ENCODE peak calls at places on chromosomes 1 and 21, in four cellular contexts. M, K, Q and V are unnamed samples.

GRCh38 chr1:96384611-96385010 is 337.0 kb upstream of the PTBP2 start:
- DNase-seq in K (no peak), M (no peak), Q (no peak), V (no peak)

GRCh38 chr1:20590313-20590777 is 1.4 kb downstream of the CDA start:
- DNase-seq in Q (peak; percentile 67), K (no peak), M (no peak), V (no peak)

GRCh38 chr1:198657550-198658064 is 18.8 kb downstream of the PTPRC start:
- DNase-seq in M (no peak), Q (peak; percentile 98), K (no peak), V (no peak)

GRCh38 chr1:21302747-21303715 is 12.8 kb upstream of the ECE1 start:
- DNase-seq in Q (peak; percentile 93), K (no peak), M (peak; percentile 65), V (no peak)

GRCh38 chr21:45945066-45945867 is 36.3 kb upstream of the COL6A1 start:
- DNase-seq in M (no peak), K (no peak), Q (no peak), V (no peak)

GRCh38 chr1:88451856-88452255 is 232.2 kb upstream of the PKN2 start:
- DNase-seq in M (no peak), Q (no peak), K (no peak), V (no peak)

GRCh38 chr1:99481391-99481996 is 164.4 kb upstream of the PALMD start:
- DNase-seq in K (peak; percentile 38), Q (peak; percentile 68), M (peak; percentile 53), V (peak; percentile 50)

GRCh38 chr1:117120774-117121588 is 568 bp downstream of the TRIM45 start:
- DNase-seq in Q (peak; percentile 57), K (no peak), M (no peak), V (no peak)

GRCh38 chr1:6936308-6936675 is 151.0 kb downstream of the CAMTA1 start:
- DNase-seq in K (no peak), M (no peak), Q (no peak), V (no peak)

GRCh38 chr1:6937048-6937447 is 151.8 kb downstream of the CAMTA1 start:
- DNase-seq in K (no peak), Q (no peak), M (no peak), V (no peak)

GRCh38 chr1:6930901-6931300 is 145.6 kb downstream of the CAMTA1 start:
- DNase-seq in K (no peak), M (no peak), Q (no peak), V (no peak)

GRCh38 chr1:6935379-6936307 is 150.4 kb downstream of the CAMTA1 start:
- DNase-seq in K (no peak), M (no peak), Q (no peak), V (no peak)
- H3K27me3 ChIP-seq in K (no peaks in the 10 kb centered on the region), M (no peaks in the 10 kb centered on the region), Q (peaks cover 37% of the 10 kb centered on the region), V (peaks cover 21% of the 10 kb centered on the region)

GRCh38 chr1:203645996-203646395 is 19.4 kb downstream of the ATP2B4 start:
- DNase-seq in K (no peak), Q (peak; percentile 66), M (no peak), V (no peak)
- H3K4me1 ChIP-seq in K (peaks cover 70% of the 10 kb centered on the region), Q (peaks cover 31% of the 10 kb centered on the region), M (peaks cover 11% of the 10 kb centered on the region), V (peaks cover 65% of the 10 kb centered on the region)

DNA sequence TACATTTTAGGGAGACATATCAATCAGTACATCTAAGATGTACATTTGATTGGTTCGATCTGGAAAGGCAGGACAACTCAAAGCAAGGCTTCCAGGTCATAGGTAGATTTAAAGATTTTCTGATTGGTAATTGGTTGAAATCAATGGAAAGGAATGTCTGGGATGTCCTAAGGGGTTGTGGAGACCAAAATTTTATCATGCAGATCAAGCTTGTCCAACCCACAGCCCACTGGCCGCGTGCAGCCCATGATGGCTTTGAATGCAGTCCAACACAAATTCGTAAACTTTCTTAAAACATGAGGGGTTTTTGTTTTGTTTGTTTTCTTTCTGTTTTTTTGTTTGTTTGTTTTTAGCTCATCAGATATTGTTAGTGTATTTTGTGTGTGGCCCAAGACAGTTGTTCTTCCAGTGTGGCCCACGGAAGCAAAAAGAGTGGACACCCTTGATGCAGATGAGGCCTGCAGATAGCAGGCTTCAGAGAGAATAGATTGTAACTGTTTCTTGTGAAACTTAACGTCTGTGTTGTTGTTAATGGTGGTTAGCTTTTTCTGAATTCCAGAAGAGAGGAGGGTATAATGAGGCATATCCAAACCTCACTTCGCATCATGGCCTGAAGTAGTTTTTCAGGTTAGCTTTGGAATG is 3.1 kb downstream of the IFNAR1 start:
- DNase-seq in Q (no peak), M (no peak), K (no peak), V (no peak)
- H3K4me3 ChIP-seq in Q (no peak overlapping the region), M (no peak overlapping the region), K (no peak overlapping the region), V (no peak overlapping the region)

DNA sequence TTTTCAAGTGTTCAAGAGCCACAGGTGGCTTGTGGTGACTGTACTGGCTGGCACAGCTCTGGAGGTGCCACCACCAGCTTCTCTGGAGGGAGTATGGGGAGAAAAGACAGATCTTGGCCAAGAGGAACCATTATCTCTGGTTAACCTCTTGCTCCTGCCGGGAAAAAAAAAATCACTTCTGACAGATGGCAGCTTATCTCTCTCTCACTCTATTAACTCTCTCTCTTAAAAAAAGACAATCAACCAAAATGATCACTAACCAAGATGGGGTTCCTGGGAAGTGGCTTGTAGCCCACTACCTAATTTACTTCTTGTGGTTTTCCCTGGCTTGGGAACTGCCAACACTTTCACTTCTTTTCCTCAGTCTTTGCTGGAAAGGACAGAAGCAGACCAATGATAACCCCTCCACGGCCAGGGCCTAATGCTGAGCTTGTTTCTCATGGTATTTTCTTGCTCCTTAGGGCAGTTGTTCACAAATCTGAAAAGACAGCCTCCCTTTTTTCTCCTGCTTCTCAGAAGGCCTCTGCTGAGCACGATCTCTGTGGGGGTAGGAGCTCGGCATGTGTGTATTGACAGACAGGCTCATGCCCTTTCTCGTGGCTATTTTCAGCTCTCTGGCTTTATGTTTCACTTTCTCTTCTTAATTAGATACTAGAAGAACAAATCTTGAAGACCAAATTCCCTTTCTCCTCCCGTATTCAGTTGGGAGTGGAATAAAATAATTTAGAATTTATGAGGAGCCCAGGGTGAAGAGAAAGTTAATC is 950 bp upstream of the RIIAD1 start:
- DNase-seq in K (no peak), M (no peak), Q (peak; percentile 22), V (no peak)
- H3K27me3 ChIP-seq in K (no peaks in the 10 kb centered on the region), M (no peaks in the 10 kb centered on the region), Q (peaks cover 61% of the 10 kb centered on the region), V (peaks cover 32% of the 10 kb centered on the region)

DNA sequence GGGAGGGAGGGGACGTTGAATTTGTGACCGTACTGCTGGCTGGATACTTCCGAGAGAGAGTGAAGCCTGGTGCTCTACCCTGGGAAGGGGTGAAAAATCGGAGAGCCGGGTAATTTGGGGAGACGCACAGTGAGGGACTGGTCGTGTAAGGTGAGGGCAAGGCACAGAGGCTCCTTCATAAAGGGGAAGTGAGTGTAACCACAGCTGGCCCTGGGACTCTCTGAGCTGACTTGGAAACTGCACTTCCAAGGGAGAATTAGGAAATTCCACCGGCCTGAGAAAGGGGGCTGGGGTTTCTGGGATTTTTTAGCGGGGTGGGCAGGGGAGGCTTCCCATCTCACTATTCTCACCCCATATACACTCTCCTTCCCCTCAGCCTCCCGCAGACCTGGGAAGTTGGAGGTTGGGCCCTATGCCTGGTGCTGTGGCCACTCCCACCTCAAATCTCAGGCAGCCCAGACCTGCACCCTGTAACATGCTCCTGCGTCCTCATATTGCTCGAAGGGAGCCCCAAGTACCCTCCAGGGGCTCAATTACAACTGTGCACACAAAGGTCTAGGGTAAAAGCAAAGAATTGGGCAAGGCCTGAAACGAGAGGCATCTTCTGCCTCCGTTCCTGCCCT is 88.2 kb upstream of the IPO9 start:
- DNase-seq in Q (no peak), M (no peak), K (no peak), V (no peak)
- H3K4me1 ChIP-seq in Q (peaks cover 47% of the 10 kb centered on the region), M (peaks cover 5% of the 10 kb centered on the region), K (peaks cover 93% of the 10 kb centered on the region), V (peaks cover 5% of the 10 kb centered on the region)

DNA sequence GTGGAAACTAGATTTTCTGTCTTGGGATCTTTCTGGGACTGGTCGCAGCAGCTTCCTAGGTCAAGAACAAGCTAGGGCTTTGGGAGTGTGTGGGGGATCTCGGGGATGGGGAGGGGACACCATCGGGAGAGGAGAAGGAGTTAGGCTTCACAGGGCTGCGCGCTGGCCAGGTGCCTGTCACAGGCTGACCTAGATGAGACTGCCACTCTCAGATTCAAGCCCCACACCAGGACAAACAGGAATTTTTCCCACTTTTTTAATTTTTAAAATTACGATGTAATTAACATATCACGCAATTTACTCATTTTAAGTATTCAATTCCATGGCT is 180.6 kb downstream of the CAMTA1 start:
- DNase-seq in Q (no peak), M (no peak), K (no peak), V (no peak)
- H3K4me3 ChIP-seq in Q (no peak overlapping the region), M (no peak overlapping the region), K (no peak overlapping the region), V (no peak overlapping the region)

GRCh38 chr21:34887729-34888568 is 161.2 kb downstream of the RUNX1 start:
- DNase-seq in K (peak; percentile 61), M (peak; percentile 79), Q (peak; percentile 99), V (peak; percentile 96)

GRCh38 chr21:34886554-34887385 is 162.3 kb downstream of the RUNX1 start:
- DNase-seq in K (no peak), M (peak; percentile 29), Q (no peak), V (no peak)

GRCh38 chr21:34884346-34884929 is 164.7 kb downstream of the RUNX1 start:
- DNase-seq in Q (no peak), K (no peak), M (no peak), V (peak; percentile 64)

GRCh38 chr21:34885125-34885524 is 164.0 kb downstream of the RUNX1 start:
- DNase-seq in Q (no peak), M (no peak), K (no peak), V (no peak)

GRCh38 chr21:34885636-34886553 is 163.2 kb downstream of the RUNX1 start:
- DNase-seq in M (no peak), K (no peak), Q (no peak), V (no peak)
- H3K27me3 ChIP-seq in M (peaks cover 6% of the 10 kb centered on the region), K (peaks cover 59% of the 10 kb centered on the region), Q (no peaks in the 10 kb centered on the region), V (no peaks in the 10 kb centered on the region)

DNA sequence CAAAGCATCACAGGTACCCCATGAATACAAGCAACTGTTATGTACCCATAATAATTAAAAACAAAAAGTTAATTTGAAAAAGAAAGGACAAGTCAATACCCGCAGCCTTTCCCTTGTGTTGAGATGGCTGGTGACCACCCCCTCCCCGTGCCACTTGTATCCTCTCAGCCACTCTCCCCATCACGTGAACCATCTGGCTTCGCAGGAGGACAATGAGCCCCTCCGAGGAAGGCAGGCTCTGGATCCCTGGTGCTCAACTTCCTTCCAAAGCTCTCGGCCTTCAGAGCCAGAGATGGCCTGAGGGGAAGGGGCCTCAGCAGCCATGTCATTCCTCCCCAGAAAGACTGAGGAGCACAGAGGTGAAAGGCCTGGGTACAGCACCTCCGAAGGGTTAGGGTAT is 120.4 kb upstream of the RAB4A start:
- DNase-seq in M (no peak), Q (no peak), K (no peak), V (no peak)
- H3K4me1 ChIP-seq in M (no peaks in the 10 kb centered on the region), Q (peaks cover 1% of the 10 kb centered on the region), K (peaks cover 19% of the 10 kb centered on the region), V (peaks cover 28% of the 10 kb centered on the region)